ENCODE peak calls at places on chromosomes 13 and 19, in six cellular contexts. A is H1, U is SK-N-SH, D is HCT116, E is K562, L is HepG2. N is an unnamed sample.

GRCh38 chr19:41904118-41904870 is 21.3 kb downstream of the ARHGEF1 start:
- DNase-seq in E (no peak), L (peak), U (no peak), A (no peak), D (no peak), N (no peak)

GRCh38 chr13:35157143-35157755 is 215.2 kb downstream of the NBEA start:
- DNase-seq in U (peak), E (peak), D (peak), L (peak), A (no peak), N (peak)

GRCh38 chr19:9914001-9914314 is 22.4 kb downstream of the OLFM2 start:
- DNase-seq in D (no peak), A (no peak), U (no peak), L (no peak), E (peak), N (no peak)

GRCh38 chr13:36154567-36155231 is 23.5 kb upstream of the DCLK1 start:
- DNase-seq in L (no peak), A (peak), U (peak), E (no peak), D (no peak), N (no peak)

GRCh38 chr19:39209196-39209595 is 5.1 kb upstream of the SYCN start:
- DNase-seq in L (no peak), D (no peak), E (no peak), U (no peak), A (no peak), N (no peak)

GRCh38 chr13:101511766-101512165 is 59.3 kb downstream of the ITGBL1 start:
- DNase-seq in E (no peak), A (no peak), U (no peak), D (no peak), L (no peak), N (no peak)

GRCh38 chr13:44218501-44219240 is 155.0 kb upstream of the SERP2 start:
- DNase-seq in A (no peak), D (no peak), E (no peak), L (no peak), U (no peak), N (no peak)

GRCh38 chr19:29074579-29074978 is 138.4 kb downstream of the UQCRFS1 start:
- DNase-seq in A (no peak), D (no peak), L (no peak), U (no peak), E (no peak), N (no peak)

GRCh38 chr19:18291590-18292459 is 10.4 kb upstream of the JUND start:
- DNase-seq in U (peak), E (peak), A (peak), D (no peak), L (peak), N (no peak)

GRCh38 chr13:91714726-91715334 is 316.4 kb downstream of the GPC5 start:
- DNase-seq in D (no peak), U (peak), E (no peak), L (no peak), A (no peak), N (no peak)

GRCh38 chr13:45370922-45371406 is 30.0 kb upstream of the TPT1 start:
- DNase-seq in L (no peak), A (peak), E (peak), U (peak), D (no peak), N (no peak)

GRCh38 chr13:112655898-112656297 is 33.9 kb upstream of the ATP11A start:
- DNase-seq in U (no peak), A (no peak), E (no peak), L (no peak), D (no peak), N (no peak)

GRCh38 chr19:32830231-32831014 is 39.1 kb downstream of the SLC7A9 start:
- DNase-seq in E (no peak), L (no peak), D (no peak), A (no peak), U (no peak), N (no peak)
- TF ChIP-seq MAX in E (no peak), L (no peak), D (no peak), A (no peak), U (no peak), N (no peak)

GRCh38 chr19:5123646-5124045 is 154.7 kb downstream of the KDM4B start:
- DNase-seq in E (no peak), D (no peak), U (no peak), A (no peak), L (no peak), N (no peak)
- TF ChIP-seq SIN3A in E (no peak), D (no peak), U (no peak), A (no peak), L (no peak), N (no peak)

DNA sequence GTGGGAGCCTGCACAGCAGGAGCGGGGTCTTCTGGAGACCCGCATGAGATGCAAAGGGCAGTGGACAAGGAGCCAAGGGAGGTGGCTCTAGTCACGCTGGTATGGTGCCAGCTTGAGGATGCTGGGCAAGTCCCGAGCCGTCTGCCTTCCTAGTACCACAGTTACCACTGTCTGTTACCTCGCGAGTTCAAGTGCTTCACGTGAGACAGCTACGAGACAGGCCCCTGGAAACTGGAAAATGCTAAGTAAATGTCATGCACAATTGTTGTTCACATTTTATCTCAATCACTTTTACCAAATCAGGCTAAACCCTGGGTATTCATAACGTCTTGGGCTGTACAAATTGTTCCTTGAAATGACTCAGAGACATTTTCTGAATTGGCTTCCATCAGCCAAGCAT is 155.7 kb downstream of the TNFRSF19 start:
- DNase-seq in U (no peak), L (no peak), D (no peak), E (no peak), A (no peak), N (no peak)
- TF ChIP-seq MAX in U (no peak), L (no peak), D (no peak), E (no peak), A (no peak), N (no peak)

GRCh38 chr19:746956-747355 is 4.0 kb upstream of the MISP start:
- DNase-seq in E (no peak), A (no peak), D (no peak), U (no peak), L (no peak), N (no peak)
- TF ChIP-seq SIN3A in E (no peak), A (no peak), D (no peak), U (no peak), L (no peak), N (no peak)

GRCh38 chr19:6087074-6087506 is 23.2 kb downstream of the RFX2 start:
- DNase-seq in U (peak), D (no peak), L (peak), A (no peak), E (peak), N (peak)
- TF ChIP-seq MAX in U (no peak), D (no peak), L (peak), A (no peak), E (no peak), N (no peak)

GRCh38 chr13:93235258-93236015 is 8.8 kb downstream of the GPC6 start:
- DNase-seq in L (no peak), U (no peak), E (no peak), A (no peak), D (no peak), N (no peak)
- TF ChIP-seq SIN3A in L (no peak), U (no peak), E (no peak), A (no peak), D (no peak), N (no peak)

GRCh38 chr19:53546766-53547541 is 9.0 kb downstream of the ZNF331 start:
- DNase-seq in A (no peak), U (peak), D (no peak), E (no peak), L (no peak), N (no peak)

GRCh38 chr19:53553159-53553558 is 15.2 kb downstream of the ZNF331 start:
- DNase-seq in A (no peak), U (no peak), D (no peak), E (no peak), L (no peak), N (no peak)

GRCh38 chr19:53552001-53552721 is 14.2 kb downstream of the ZNF331 start:
- DNase-seq in E (no peak), D (no peak), A (peak), U (no peak), L (no peak), N (no peak)

GRCh38 chr19:53545271-53546065 is 7.5 kb downstream of the ZNF331 start:
- DNase-seq in D (no peak), A (no peak), L (no peak), U (no peak), E (no peak), N (no peak)

GRCh38 chr19:53549354-53549753 is 11.4 kb downstream of the ZNF331 start:
- DNase-seq in D (no peak), A (no peak), U (no peak), L (no peak), E (no peak), N (no peak)
- TF ChIP-seq MAX in D (no peak), A (no peak), U (no peak), L (no peak), E (no peak), N (no peak)